ENCODE peak calls at places on chromosomes 2 and 18, in six cellular contexts. X, I, J, K, Q and D are unnamed samples.

GRCh38 chr18:39571511-39571910 is 2005.9 kb upstream of the CELF4 start:
- DNase-seq in X (no peak), I (peak), J (peak), K (no peak), Q (peak), D (no peak)

GRCh38 chr2:95356821-95357700 is 45.4 kb upstream of the FAHD2A start:
- DNase-seq in X (no peak), I (no peak), J (no peak), K (peak), Q (no peak), D (peak)

GRCh38 chr2:239158641-239159475 is 242.0 kb downstream of the HDAC4 start:
- DNase-seq in X (no peak), I (no peak), J (no peak), K (peak), Q (no peak), D (no peak)

GRCh38 chr2:231877533-231878456 is 48.4 kb downstream of the NPPC start:
- DNase-seq in X (no peak), I (peak), J (peak), K (no peak), Q (no peak), D (no peak)

GRCh38 chr2:241811952-241812729 is 3.1 kb downstream of the NEU4 start:
- DNase-seq in X (peak), I (no peak), J (no peak), K (no peak), Q (no peak), D (no peak)

GRCh38 chr2:28419003-28419704 is 26.5 kb downstream of the FOSL2 start:
- DNase-seq in X (no peak), I (no peak), J (no peak), K (no peak), Q (no peak), D (no peak)

GRCh38 chr2:64186698-64187605 is 42.7 kb upstream of the PELI1 start:
- DNase-seq in X (no peak), I (no peak), J (peak), K (no peak), Q (no peak), D (no peak)

GRCh38 chr2:136327162-136327852 is 209.4 kb upstream of the CXCR4 start:
- DNase-seq in X (no peak), I (peak), J (peak), K (no peak), Q (peak), D (no peak)

GRCh38 chr18:6629635-6630140 is 99.8 kb upstream of the ARHGAP28 start:
- DNase-seq in X (no peak), I (no peak), J (no peak), K (no peak), Q (no peak), D (no peak)

GRCh38 chr2:85215074-85216050 is 82.2 kb downstream of the TCF7L1 start:
- DNase-seq in X (no peak), I (peak), J (peak), K (peak), Q (no peak), D (no peak)

GRCh38 chr2:162839419-162839818 is 852 bp upstream of the KCNH7 start:
- DNase-seq in X (no peak), I (peak), J (no peak), K (no peak), Q (no peak), D (no peak)

GRCh38 chr2:157160131-157160530 is 97.4 kb upstream of the GALNT5 start:
- DNase-seq in X (no peak), I (no peak), J (no peak), K (no peak), Q (no peak), D (no peak)

GRCh38 chr2:3914243-3914642 is 210.9 kb downstream of the DCDC2C start:
- DNase-seq in X (no peak), I (peak), J (no peak), K (no peak), Q (no peak), D (no peak)

GRCh38 chr2:185127412-185127811 is 529.1 kb downstream of the ZNF804A start:
- DNase-seq in X (no peak), I (peak), J (no peak), K (no peak), Q (no peak), D (no peak)